ENCODE peak calls at places on chromosomes 13 and 19, in four cellular contexts. V is GOT3, Z is NCI-H2227 treated with DMSO at 0.1 percent for 48 hours, H is mucosa of descending colon. F is an unnamed sample.

GRCh38 chr13:75329723-75330122 is 152.2 kb downstream of the TBC1D4 start:
- DNase-seq in V (no peak), Z (no peak), H (no peak), F (no peak)

GRCh38 chr13:30848332-30849027 is 57.6 kb upstream of the MEDAG start:
- DNase-seq in V (no peak), Z (no peak), H (no peak), F (no peak)

GRCh38 chr13:75703768-75704167 is 67.6 kb downstream of the LMO7 start:
- DNase-seq in V (no peak), Z (no peak), H (no peak), F (no peak)

GRCh38 chr13:102757006-102757405 is 16.6 kb downstream of the TEX30 start:
- DNase-seq in V (no peak), Z (no peak), H (no peak), F (no peak)

GRCh38 chr13:75469087-75469486 is 12.9 kb downstream of the TBC1D4 start:
- DNase-seq in V (no peak), Z (no peak), H (no peak), F (no peak)

GRCh38 chr19:41896581-41896942 is 13.6 kb downstream of the ARHGEF1 start:
- DNase-seq in V (no peak), Z (no peak), H (no peak), F (no peak)

GRCh38 chr19:791605-792360 is 5.5 kb upstream of the PTBP1 start:
- DNase-seq in V (no peak), Z (no peak), H (no peak), F (no peak)

GRCh38 chr13:99371956-99372355 is 64.8 kb upstream of the GPR183 start:
- DNase-seq in V (no peak), Z (no peak), H (no peak), F (no peak)

GRCh38 chr13:102191951-102192461 is 209.8 kb downstream of the FGF14 start:
- DNase-seq in V (no peak), Z (no peak), H (no peak), F (no peak)

GRCh38 chr13:80753951-80754350 is 413.0 kb upstream of the SPRY2 start:
- DNase-seq in V (no peak), Z (no peak), H (no peak), F (no peak)

GRCh38 chr19:16893686-16893990 is 4.8 kb downstream of the F2RL3 start:
- DNase-seq in V (no peak), Z (no peak), H (no peak), F (no peak)

GRCh38 chr19:45934551-45935230 is 20.1 kb upstream of the NANOS2 start:
- DNase-seq in V (no peak), Z (no peak), H (no peak), F (no peak)

GRCh38 chr13:41465215-41465907 is 8.0 kb downstream of the RGCC start:
- DNase-seq in V (no peak), Z (no peak), H (peak), F (no peak)

GRCh38 chr13:98576963-98577822 is at the start of gene STK24:
- DNase-seq in V (peak), Z (peak), H (peak), F (no peak)

GRCh38 chr13:29359181-29359580 is 236.3 kb downstream of the SLC7A1 start:
- DNase-seq in V (no peak), Z (no peak), H (no peak), F (no peak)

GRCh38 chr13:99600318-99600717 is 99.0 kb downstream of the TM9SF2 start:
- DNase-seq in V (no peak), Z (no peak), H (no peak), F (no peak)

GRCh38 chr19:41339936-41340335 is 13.8 kb downstream of the TGFB1 start:
- DNase-seq in V (no peak), Z (no peak), H (no peak), F (no peak)

GRCh38 chr19:10641248-10641647 is 12.9 kb upstream of the ILF3 start:
- DNase-seq in V (no peak), Z (no peak), H (no peak), F (no peak)

GRCh38 chr19:5718032-5718578 is 1.8 kb downstream of the LONP1 start:
- DNase-seq in V (no peak), Z (no peak), H (no peak), F (no peak)

GRCh38 chr19:55372316-55373081 is 2.2 kb upstream of the IL11 start:
- DNase-seq in V (no peak), Z (no peak), H (no peak), F (no peak)

GRCh38 chr19:8333771-8334457 is 9.1 kb downstream of the KANK3 start:
- DNase-seq in V (no peak), Z (no peak), H (no peak), F (no peak)

GRCh38 chr19:40357655-40358054 is 9.2 kb downstream of the PLD3 start:
- DNase-seq in V (no peak), Z (no peak), H (no peak), F (no peak)

GRCh38 chr13:73195091-73195490 is 136.3 kb downstream of the KLF5 start:
- DNase-seq in V (no peak), Z (no peak), H (no peak), F (no peak)

GRCh38 chr19:588758-589692 is 656 bp upstream of the HCN2 start:
- DNase-seq in V (no peak), Z (no peak), H (no peak), F (no peak)

GRCh38 chr13:80340643-80341097 is 256 bp downstream of the SPRY2 start:
- DNase-seq in V (no peak), Z (peak), H (no peak), F (no peak)

GRCh38 chr13:43516401-43516826 is 270.4 kb downstream of the ENOX1 start:
- DNase-seq in V (no peak), Z (no peak), H (no peak), F (no peak)

GRCh38 chr13:74528751-74529513 is 394.7 kb upstream of the KLF12 start:
- DNase-seq in V (no peak), Z (no peak), H (no peak), F (no peak)

GRCh38 chr19:32570081-32570785 is 10.8 kb upstream of the PDCD5 start:
- DNase-seq in V (no peak), Z (peak), H (peak), F (no peak)

GRCh38 chr13:21074601-21075302 is 13.4 kb upstream of the LATS2 start:
- DNase-seq in V (no peak), Z (peak), H (no peak), F (no peak)

GRCh38 chr13:72952529-72953141 is 106.2 kb upstream of the KLF5 start:
- DNase-seq in V (no peak), Z (no peak), H (peak), F (no peak)

GRCh38 chr13:29594710-29595379 is 643 bp downstream of the SLC7A1 start:
- DNase-seq in V (peak), Z (no peak), H (peak), F (peak)

GRCh38 chr19:39599116-39599515 is 3.2 kb upstream of the LGALS13 start:
- DNase-seq in V (no peak), Z (no peak), H (peak), F (no peak)

GRCh38 chr13:75518439-75519088 is 19.1 kb downstream of the COMMD6 start:
- DNase-seq in V (no peak), Z (no peak), H (no peak), F (no peak)

GRCh38 chr19:48390188-48391099 is 907 bp downstream of the KDELR1 start:
- DNase-seq in V (no peak), Z (peak), H (peak), F (no peak)

GRCh38 chr19:39512964-39513363 is 2.0 kb upstream of the SELENOV start:
- DNase-seq in V (no peak), Z (no peak), H (no peak), F (no peak)

GRCh38 chr13:28097503-28097902 is 2.9 kb downstream of the FLT3 start:
- DNase-seq in V (no peak), Z (no peak), H (no peak), F (no peak)